ENCODE peak calls at places on chromosome 19, in five cellular contexts. H, X, N, Z and I are unnamed samples.

GRCh38 chr19:49387936-49388372 is at the start of gene KASH5:
- DNase-seq in N (peak; percentile 37), H (no peak), Z (peak; percentile 87), X (peak; percentile 77), I (no peak)

GRCh38 chr19:37551123-37551993 is 43.2 kb downstream of the ZNF571 start:
- DNase-seq in H (no peak), Z (peak; percentile 27), N (no peak), X (peak; percentile 17), I (no peak)

GRCh38 chr19:57620673-57621348 is 6.8 kb downstream of the ZNF134 start:
- DNase-seq in H (peak; percentile 27), Z (no peak), N (no peak), X (no peak), I (no peak)

GRCh38 chr19:47518139-47518538 is 3.3 kb upstream of the NAPA start:
- DNase-seq in N (no peak), X (no peak), Z (no peak), H (peak; percentile 94), I (no peak)

GRCh38 chr19:49497790-49498106 is 1.5 kb downstream of the RPS11 start:
- DNase-seq in Z (no peak), H (no peak), X (no peak), N (no peak), I (no peak)

GRCh38 chr19:3784607-3785463 is 1.3 kb downstream of the MATK start:
- DNase-seq in H (no peak), X (no peak), N (no peak), Z (peak; percentile 64), I (no peak)

GRCh38 chr19:11495885-11496284 is 9.8 kb downstream of the ZNF653 start:
- DNase-seq in N (no peak), H (no peak), Z (no peak), X (no peak), I (no peak)

GRCh38 chr19:1213391-1214286 is 8.1 kb downstream of the STK11 start:
- DNase-seq in Z (peak; percentile 65), X (peak; percentile 51), N (peak; percentile 57), H (peak; percentile 97), I (no peak)

GRCh38 chr19:23402388-23402787 is 7.1 kb upstream of the ZNF91 start:
- DNase-seq in Z (no peak), X (no peak), H (no peak), N (no peak), I (no peak)

GRCh38 chr19:55585658-55586339 is 5.2 kb upstream of the ZNF579 start:
- DNase-seq in N (peak; percentile 83), H (no peak), X (peak; percentile 29), Z (no peak), I (no peak)

GRCh38 chr19:6415592-6416190 is 8.9 kb downstream of the KHSRP start:
- DNase-seq in X (no peak), H (no peak), Z (no peak), N (no peak), I (no peak)

GRCh38 chr19:6110360-6110977 is at the start of gene RFX2:
- DNase-seq in Z (peak; percentile 98), X (peak; percentile 99), N (peak; percentile 99), H (peak; percentile 99), I (peak; percentile 94)

GRCh38 chr19:3178377-3178972 is at the start of gene S1PR4:
- DNase-seq in Z (no peak), X (peak; percentile 65), H (peak; percentile 88), N (no peak), I (no peak)

GRCh38 chr19:39737351-39737750 is 478 bp downstream of the CLC start:
- DNase-seq in H (no peak), X (no peak), Z (no peak), N (no peak), I (no peak)

GRCh38 chr19:10418281-10419199 is 1.8 kb upstream of the PDE4A start:
- DNase-seq in H (peak; percentile 54), X (no peak), Z (no peak), N (no peak), I (no peak)

GRCh38 chr19:47511128-47511517 is 3.7 kb downstream of the NAPA start:
- DNase-seq in X (no peak), N (peak; percentile 13), Z (no peak), H (no peak), I (no peak)

GRCh38 chr19:58367698-58368454 is 5.3 kb upstream of the ZNF497 start:
- DNase-seq in H (no peak), Z (no peak), X (no peak), N (no peak), I (no peak)

GRCh38 chr19:15885167-15885566 is 12.7 kb downstream of the CYP4F2 start:
- DNase-seq in Z (no peak), X (no peak), N (no peak), H (no peak), I (no peak)

GRCh38 chr19:49908480-49909420 is 12.1 kb upstream of the IL4I1 start:
- DNase-seq in Z (no peak), X (no peak), N (no peak), H (no peak), I (no peak)

GRCh38 chr19:41939861-41940442 is 11.7 kb upstream of the ERFL start:
- DNase-seq in X (peak; percentile 61), H (no peak), N (no peak), Z (no peak), I (no peak)

GRCh38 chr19:13899912-13900584 is 5.9 kb downstream of the BRME1 start:
- DNase-seq in Z (no peak), H (no peak), X (no peak), N (peak; percentile 7), I (no peak)

GRCh38 chr19:30719991-30720329 is 347.8 kb downstream of the ZNF536 start:
- DNase-seq in N (peak; percentile 26), H (no peak), Z (peak; percentile 8), X (no peak), I (no peak)